ENCODE peak calls at places on chromosomes 1 and 21, in eight cellular contexts. One of them, this sample, is unnamed.

GRCh38 chr1:96997717-96998116 is 276.1 kb downstream of the PTBP2 start:
- DNase-seq in lower lobe of right lung: no peak
- DNase-seq in tibial artery: no peak
- DNase-seq in fibroblast of lung: no peak
- DNase-seq in adrenal gland: no peak
- DNase-seq in IMR-90: no peak
- DNase-seq in HCT116: no peak
- DNase-seq in uterus: no peak
- DNase-seq in this sample: no peak

GRCh38 chr1:10597492-10597891 is 122.7 kb downstream of the PEX14 start:
- DNase-seq in lower lobe of right lung: no peak
- DNase-seq in tibial artery: no peak
- DNase-seq in fibroblast of lung: no peak
- DNase-seq in adrenal gland: no peak
- DNase-seq in IMR-90: no peak
- DNase-seq in HCT116: no peak
- DNase-seq in uterus: no peak
- DNase-seq in this sample: no peak

GRCh38 chr1:100122177-100122576 is 10.6 kb downstream of the SASS6 start:
- DNase-seq in lower lobe of right lung: no peak
- DNase-seq in tibial artery: no peak
- DNase-seq in fibroblast of lung: no peak
- DNase-seq in adrenal gland: no peak
- DNase-seq in IMR-90: no peak
- DNase-seq in HCT116: no peak
- DNase-seq in uterus: no peak
- DNase-seq in this sample: no peak

GRCh38 chr1:151847867-151848596 is 5.5 kb downstream of the THEM5 start:
- DNase-seq in lower lobe of right lung: no peak
- DNase-seq in tibial artery: no peak
- DNase-seq in fibroblast of lung: no peak
- DNase-seq in adrenal gland: no peak
- DNase-seq in IMR-90: no peak
- DNase-seq in HCT116: no peak
- DNase-seq in uterus: no peak
- DNase-seq in this sample: no peak

GRCh38 chr1:3174487-3175247 is 105.7 kb downstream of the PRDM16 start:
- DNase-seq in lower lobe of right lung: peak; percentile 81
- DNase-seq in tibial artery: peak; percentile 87
- DNase-seq in fibroblast of lung: peak; percentile 63
- DNase-seq in adrenal gland: peak; percentile 50
- DNase-seq in IMR-90: no peak
- DNase-seq in HCT116: no peak
- DNase-seq in uterus: peak; percentile 56
- DNase-seq in this sample: peak; percentile 69

GRCh38 chr1:23171181-23171755 is 2.6 kb upstream of the LUZP1 start:
- DNase-seq in lower lobe of right lung: no peak
- DNase-seq in tibial artery: no peak
- DNase-seq in fibroblast of lung: no peak
- DNase-seq in adrenal gland: peak; percentile 47
- DNase-seq in IMR-90: no peak
- DNase-seq in HCT116: no peak
- DNase-seq in uterus: no peak
- DNase-seq in this sample: no peak

GRCh38 chr1:161260939-161261858 is 2.7 kb downstream of the PCP4L1 start:
- DNase-seq in lower lobe of right lung: no peak
- DNase-seq in tibial artery: no peak
- DNase-seq in fibroblast of lung: no peak
- DNase-seq in adrenal gland: no peak
- DNase-seq in IMR-90: no peak
- DNase-seq in HCT116: no peak
- DNase-seq in uterus: no peak
- DNase-seq in this sample: no peak

GRCh38 chr1:65174585-65174984 is 26.6 kb downstream of the AK4 start:
- DNase-seq in lower lobe of right lung: peak; percentile 51
- DNase-seq in tibial artery: peak; percentile 86
- DNase-seq in fibroblast of lung: peak; percentile 98
- DNase-seq in adrenal gland: peak; percentile 29
- DNase-seq in IMR-90: peak; percentile 94
- DNase-seq in HCT116: peak; percentile 70
- DNase-seq in uterus: peak; percentile 29
- DNase-seq in this sample: peak; percentile 57

GRCh38 chr1:204567067-204567466 is 50.9 kb downstream of the MDM4 start:
- DNase-seq in lower lobe of right lung: no peak
- DNase-seq in tibial artery: no peak
- DNase-seq in fibroblast of lung: no peak
- DNase-seq in adrenal gland: no peak
- DNase-seq in IMR-90: no peak
- DNase-seq in HCT116: no peak
- DNase-seq in uterus: no peak
- DNase-seq in this sample: no peak

GRCh38 chr1:197027359-197027758 is 39.7 kb downstream of the F13B start:
- DNase-seq in lower lobe of right lung: no peak
- DNase-seq in tibial artery: no peak
- DNase-seq in fibroblast of lung: no peak
- DNase-seq in adrenal gland: no peak
- DNase-seq in IMR-90: no peak
- DNase-seq in HCT116: no peak
- DNase-seq in uterus: no peak
- DNase-seq in this sample: no peak

GRCh38 chr1:230140221-230141001 is 73.4 kb downstream of the GALNT2 start:
- DNase-seq in lower lobe of right lung: no peak
- DNase-seq in tibial artery: peak; percentile 49
- DNase-seq in fibroblast of lung: peak; percentile 64
- DNase-seq in adrenal gland: no peak
- DNase-seq in IMR-90: peak; percentile 90
- DNase-seq in HCT116: no peak
- DNase-seq in uterus: no peak
- DNase-seq in this sample: no peak
- H3K4me3 ChIP-seq in lower lobe of right lung: no peak overlapping the region
- H3K4me3 ChIP-seq in tibial artery: no peak overlapping the region
- H3K4me3 ChIP-seq in fibroblast of lung: no peak overlapping the region
- H3K4me3 ChIP-seq in adrenal gland: no peak overlapping the region
- H3K4me3 ChIP-seq in IMR-90: no peak overlapping the region
- H3K4me3 ChIP-seq in HCT116: no peak overlapping the region
- H3K4me3 ChIP-seq in uterus: no peak overlapping the region
- H3K4me3 ChIP-seq in this sample: no peak overlapping the region

DNA sequence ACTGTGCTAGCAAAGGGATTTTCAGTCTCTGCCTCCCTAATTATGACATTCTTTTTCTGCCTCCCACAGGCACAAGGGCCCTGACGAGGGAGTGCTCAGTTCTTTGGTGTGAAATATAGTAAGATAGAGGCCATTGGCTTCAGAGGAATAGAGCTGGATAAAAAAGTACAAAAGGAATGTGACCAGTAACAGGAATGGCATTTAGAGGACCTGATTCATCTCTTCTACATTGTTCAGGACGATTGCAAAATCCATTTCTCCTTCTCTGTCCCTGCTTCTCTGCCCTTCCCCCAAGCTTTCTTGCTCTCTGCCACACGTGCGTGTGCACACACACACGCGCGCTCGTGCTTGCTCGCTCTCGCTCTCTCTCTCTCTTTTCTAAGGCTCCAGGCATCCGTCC is 668.2 kb downstream of the KIF26B start:
- DNase-seq in lower lobe of right lung: no peak
- DNase-seq in tibial artery: no peak
- DNase-seq in fibroblast of lung: peak; percentile 98
- DNase-seq in adrenal gland: no peak
- DNase-seq in IMR-90: peak; percentile 95
- DNase-seq in HCT116: no peak
- DNase-seq in uterus: no peak
- DNase-seq in this sample: no peak
- H3K27ac ChIP-seq in lower lobe of right lung: no peak overlapping the region
- H3K27ac ChIP-seq in tibial artery: no peak overlapping the region
- H3K27ac ChIP-seq in fibroblast of lung: peak overlapping the region; percentile 64
- H3K27ac ChIP-seq in adrenal gland: no peak overlapping the region
- H3K27ac ChIP-seq in IMR-90: peak overlapping the region; percentile 90
- H3K27ac ChIP-seq in HCT116: no peak overlapping the region
- H3K27ac ChIP-seq in uterus: no peak overlapping the region
- H3K27ac ChIP-seq in this sample: no peak overlapping the region

GRCh38 chr21:42060166-42060565 is 11.0 kb upstream of the UMODL1 start:
- DNase-seq in lower lobe of right lung: no peak
- DNase-seq in tibial artery: no peak
- DNase-seq in fibroblast of lung: no peak
- DNase-seq in adrenal gland: no peak
- DNase-seq in IMR-90: no peak
- DNase-seq in HCT116: no peak
- DNase-seq in uterus: no peak
- DNase-seq in this sample: no peak
- H3K4me1 ChIP-seq in lower lobe of right lung: peaks cover 77% of the 10 kb centered on the region
- H3K4me1 ChIP-seq in tibial artery: peaks cover 25% of the 10 kb centered on the region
- H3K4me1 ChIP-seq in fibroblast of lung: peaks cover 9% of the 10 kb centered on the region
- H3K4me1 ChIP-seq in adrenal gland: peaks cover 16% of the 10 kb centered on the region
- H3K4me1 ChIP-seq in IMR-90: peaks cover 20% of the 10 kb centered on the region
- H3K4me1 ChIP-seq in HCT116: peaks cover 8% of the 10 kb centered on the region
- H3K4me1 ChIP-seq in uterus: no peaks in the 10 kb centered on the region
- H3K4me1 ChIP-seq in this sample: peaks cover 11% of the 10 kb centered on the region

DNA sequence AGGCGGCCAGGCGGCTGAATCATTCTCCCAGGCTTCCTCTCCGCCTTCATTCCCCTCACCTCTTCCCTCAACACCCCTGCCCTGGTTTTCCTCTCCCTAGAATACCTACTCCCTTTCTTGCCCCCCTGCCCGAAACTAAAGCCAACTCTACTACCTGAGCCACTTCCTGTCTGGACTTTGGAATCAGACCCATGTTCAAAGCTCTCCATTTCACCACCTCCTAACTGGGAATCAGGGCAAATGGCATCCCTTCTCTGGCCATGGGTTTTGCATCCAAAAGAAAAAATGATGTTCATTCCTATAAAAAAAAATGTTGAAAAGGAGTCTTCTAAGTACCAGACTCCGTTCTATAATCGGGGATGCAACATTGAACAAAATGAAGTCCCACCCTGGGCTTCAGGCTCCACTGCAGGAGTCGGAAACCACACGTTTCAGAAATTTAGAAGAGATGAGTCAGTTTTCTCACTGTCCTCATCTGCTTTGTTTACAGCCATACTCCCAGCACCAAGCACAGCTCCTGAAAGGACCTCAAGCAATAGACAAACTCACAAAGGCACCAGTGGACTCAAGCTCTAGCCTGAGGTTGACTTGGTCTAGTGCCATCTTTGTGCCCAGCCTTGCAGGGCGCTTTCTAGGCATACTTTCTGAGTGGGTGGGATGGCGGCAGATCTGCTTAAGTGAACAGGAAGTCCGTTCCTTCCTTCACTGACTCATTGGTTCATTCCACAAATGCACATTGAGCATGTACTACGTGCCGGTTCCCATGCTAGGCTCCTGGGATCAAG is 176.2 kb downstream of the IGSF21 start:
- DNase-seq in lower lobe of right lung: no peak
- DNase-seq in tibial artery: no peak
- DNase-seq in fibroblast of lung: no peak
- DNase-seq in adrenal gland: no peak
- DNase-seq in IMR-90: no peak
- DNase-seq in HCT116: no peak
- DNase-seq in uterus: no peak
- DNase-seq in this sample: no peak
- H3K4me3 ChIP-seq in lower lobe of right lung: no peak overlapping the region
- H3K4me3 ChIP-seq in tibial artery: no peak overlapping the region
- H3K4me3 ChIP-seq in fibroblast of lung: no peak overlapping the region
- H3K4me3 ChIP-seq in adrenal gland: no peak overlapping the region
- H3K4me3 ChIP-seq in IMR-90: no peak overlapping the region
- H3K4me3 ChIP-seq in HCT116: no peak overlapping the region
- H3K4me3 ChIP-seq in uterus: no peak overlapping the region
- H3K4me3 ChIP-seq in this sample: no peak overlapping the region

DNA sequence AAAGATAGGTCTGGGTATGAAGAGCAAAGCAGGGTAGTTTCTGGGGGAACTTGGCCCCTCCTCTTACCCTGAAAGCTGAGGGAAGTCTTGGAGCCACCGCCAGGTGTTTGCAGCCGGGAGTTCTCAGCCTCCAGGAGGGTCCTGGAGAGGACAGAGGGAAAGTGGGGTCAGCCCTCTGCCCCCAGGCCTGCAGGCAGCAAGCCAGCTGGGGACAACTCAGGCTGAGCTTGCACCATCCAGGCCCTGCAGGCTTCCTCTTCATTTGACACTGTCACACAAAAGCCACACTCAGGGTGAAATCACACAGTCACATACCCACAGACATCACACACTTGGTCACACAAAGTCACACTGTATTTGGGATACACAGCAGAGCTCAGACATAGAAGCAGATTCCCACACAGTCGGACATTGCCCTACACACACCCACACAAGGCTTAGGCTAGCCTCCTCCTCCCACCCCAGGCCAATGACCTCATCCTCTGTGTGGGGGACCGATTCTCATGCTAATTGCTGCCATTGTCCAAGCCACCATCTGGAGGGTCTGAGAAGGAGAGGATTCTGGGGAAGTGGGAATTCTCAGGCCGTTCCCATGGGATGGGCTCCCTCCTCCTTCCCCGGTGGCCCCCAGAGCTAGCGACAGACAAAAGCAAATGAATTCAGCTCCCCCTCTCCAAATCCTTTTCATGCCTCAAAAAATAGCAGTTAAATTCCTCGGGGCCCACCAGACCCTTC is 3.7 kb downstream of the NES start:
- DNase-seq in lower lobe of right lung: no peak
- DNase-seq in tibial artery: no peak
- DNase-seq in fibroblast of lung: peak; percentile 50
- DNase-seq in adrenal gland: no peak
- DNase-seq in IMR-90: peak; percentile 39
- DNase-seq in HCT116: no peak
- DNase-seq in uterus: no peak
- DNase-seq in this sample: no peak
- H3K27ac ChIP-seq in lower lobe of right lung: peak overlapping the region; percentile 41
- H3K27ac ChIP-seq in tibial artery: no peak overlapping the region
- H3K27ac ChIP-seq in fibroblast of lung: peak overlapping the region; percentile 36
- H3K27ac ChIP-seq in adrenal gland: no peak overlapping the region
- H3K27ac ChIP-seq in IMR-90: no peak overlapping the region
- H3K27ac ChIP-seq in HCT116: no peak overlapping the region
- H3K27ac ChIP-seq in uterus: peak overlapping the region; percentile 90
- H3K27ac ChIP-seq in this sample: peak overlapping the region; percentile 96

GRCh38 chr1:201555593-201555945 is 16.6 kb downstream of the NAV1 start:
- DNase-seq in lower lobe of right lung: peak; percentile 32
- DNase-seq in tibial artery: no peak
- DNase-seq in fibroblast of lung: no peak
- DNase-seq in adrenal gland: no peak
- DNase-seq in IMR-90: no peak
- DNase-seq in HCT116: no peak
- DNase-seq in uterus: no peak
- DNase-seq in this sample: no peak
- H3K4me1 ChIP-seq in lower lobe of right lung: peaks cover 54% of the 10 kb centered on the region
- H3K4me1 ChIP-seq in tibial artery: peaks cover 16% of the 10 kb centered on the region
- H3K4me1 ChIP-seq in fibroblast of lung: peaks cover 32% of the 10 kb centered on the region
- H3K4me1 ChIP-seq in adrenal gland: peaks cover 10% of the 10 kb centered on the region
- H3K4me1 ChIP-seq in IMR-90: peaks cover 50% of the 10 kb centered on the region
- H3K4me1 ChIP-seq in HCT116: peaks cover 27% of the 10 kb centered on the region
- H3K4me1 ChIP-seq in uterus: no peaks in the 10 kb centered on the region
- H3K4me1 ChIP-seq in this sample: peaks cover 85% of the 10 kb centered on the region